ENCODE peak calls at places on chromosomes 16 and 17, in six cellular contexts. Z, S, P, K, A and V are unnamed samples.

GRCh38 chr17:29958947-29959657 is 17.7 kb downstream of the EFCAB5 start:
- DNase-seq in A (peak), S (no peak), Z (no peak), K (no peak), P (peak), V (no peak)

GRCh38 chr17:21166599-21167265 is 40.0 kb downstream of the DHRS7B start:
- DNase-seq in S (no peak), A (no peak), K (no peak), P (no peak), Z (no peak), V (no peak)

GRCh38 chr16:83475108-83475507 is 332.7 kb upstream of the HSBP1 start:
- DNase-seq in S (no peak), K (no peak), Z (no peak), P (no peak), A (no peak), V (no peak)

GRCh38 chr17:68903294-68903693 is 51.9 kb downstream of the ABCA8 start:
- DNase-seq in Z (no peak), A (no peak), K (no peak), P (no peak), S (no peak), V (no peak)

GRCh38 chr16:22900863-22901262 is 86.9 kb downstream of the HS3ST2 start:
- DNase-seq in P (no peak), K (no peak), A (no peak), Z (no peak), S (no peak), V (no peak)

GRCh38 chr17:74369221-74369620 is 1.9 kb downstream of the GPR142 start:
- DNase-seq in S (peak), P (no peak), K (no peak), Z (peak), A (no peak), V (no peak)

GRCh38 chr17:50218771-50219315 is 17.4 kb upstream of the COL1A1 start:
- DNase-seq in P (no peak), S (no peak), A (peak), Z (no peak), K (no peak), V (no peak)

GRCh38 chr17:64377769-64378282 is 12.8 kb downstream of the PECAM1 start:
- DNase-seq in K (peak), Z (no peak), S (no peak), P (no peak), A (no peak), V (no peak)

GRCh38 chr17:26818736-26819135 is 475.2 kb upstream of the WSB1 start:
- DNase-seq in A (no peak), K (no peak), Z (no peak), P (no peak), S (no peak), V (no peak)

GRCh38 chr17:59842901-59843652 is 49.7 kb downstream of the TUBD1 start:
- DNase-seq in S (no peak), A (peak), K (no peak), P (peak), Z (peak), V (no peak)

GRCh38 chr16:17273142-17273561 is 197.6 kb downstream of the XYLT1 start:
- DNase-seq in K (no peak), Z (no peak), S (no peak), A (peak), P (peak), V (no peak)

GRCh38 chr17:38439436-38439835 is 11.2 kb downstream of the ARHGAP23 start:
- DNase-seq in A (no peak), S (no peak), K (no peak), P (no peak), Z (no peak), V (peak)

GRCh38 chr16:48318630-48319029 is 66.6 kb downstream of the SIAH1 start:
- DNase-seq in K (no peak), Z (no peak), P (no peak), A (peak), S (no peak), V (no peak)

GRCh38 chr17:40103742-40104095 is 3.3 kb upstream of the NR1D1 start:
- DNase-seq in P (no peak), A (no peak), Z (no peak), K (no peak), S (no peak), V (no peak)

GRCh38 chr17:28404812-28405570 is 1.0 kb downstream of the SLC46A1 start:
- DNase-seq in P (no peak), A (no peak), Z (peak), S (no peak), K (no peak), V (no peak)

GRCh38 chr17:17080181-17080631 is 37.9 kb downstream of the MPRIP start:
- DNase-seq in P (no peak), S (no peak), Z (no peak), K (no peak), A (no peak), V (no peak)

GRCh38 chr17:16286009-16286946 is 67.0 kb downstream of the CENPV start:
- DNase-seq in S (peak), Z (peak), K (peak), P (peak), A (peak), V (no peak)

GRCh38 chr17:80665792-80666191 is 121.2 kb downstream of the RPTOR start:
- DNase-seq in A (no peak), Z (no peak), P (no peak), K (no peak), S (no peak), V (no peak)

GRCh38 chr17:22703786-22704441 is 1011.6 kb downstream of the KCNJ18 start:
- DNase-seq in A (no peak), K (no peak), S (no peak), Z (no peak), P (no peak), V (no peak)

GRCh38 chr17:40015005-40015997 is at the start of gene CSF3:
- DNase-seq in K (no peak), P (no peak), A (no peak), Z (no peak), S (peak), V (peak)

GRCh38 chr17:50763716-50764450 is 3.4 kb downstream of the ANKRD40CL start:
- DNase-seq in Z (no peak), S (no peak), K (no peak), A (no peak), P (no peak), V (no peak)

GRCh38 chr17:21170829-21171228 is 43.1 kb downstream of the TMEM11 start:
- DNase-seq in P (no peak), Z (no peak), A (no peak), S (no peak), K (no peak), V (no peak)

GRCh38 chr17:73291260-73291801 is 20.5 kb downstream of the CDC42EP4 start:
- DNase-seq in P (peak), S (peak), Z (peak), K (peak), A (peak), V (no peak)

GRCh38 chr16:8874388-8874787 is 5.6 kb upstream of the CARHSP1 start:
- DNase-seq in A (no peak), K (no peak), Z (no peak), S (no peak), P (no peak), V (no peak)

GRCh38 chr16:50669741-50670140 is 11.4 kb downstream of the SNX20 start:
- DNase-seq in S (no peak), P (no peak), Z (peak), K (no peak), A (no peak), V (no peak)

GRCh38 chr17:13957636-13958035 is 111.7 kb upstream of the COX10 start:
- DNase-seq in A (peak), Z (no peak), K (no peak), S (no peak), P (no peak), V (no peak)

GRCh38 chr17:66021757-66022156 is 170.2 kb downstream of the CEP112 start:
- DNase-seq in K (no peak), P (no peak), A (no peak), S (no peak), Z (no peak), V (no peak)

GRCh38 chr17:9959377-9959981 is 54.4 kb upstream of the RCVRN start:
- DNase-seq in K (no peak), Z (no peak), S (peak), P (peak), A (peak), V (peak)

GRCh38 chr16:72946474-72947194 is 101.3 kb downstream of the ZFHX3 start:
- DNase-seq in K (peak), Z (no peak), P (no peak), S (no peak), A (no peak), V (no peak)

GRCh38 chr16:48106445-48106844 is 49.3 kb downstream of the ABCC12 start:
- DNase-seq in S (no peak), K (no peak), P (no peak), Z (no peak), A (no peak), V (no peak)

GRCh38 chr17:78412403-78412802 is 34.0 kb downstream of the PGS1 start:
- DNase-seq in S (peak), Z (no peak), A (no peak), P (no peak), K (no peak), V (no peak)

GRCh38 chr16:2857451-2858244 is at the start of gene PRSS22:
- DNase-seq in K (peak), P (peak), Z (peak), S (no peak), A (no peak), V (peak)

GRCh38 chr17:16937431-16937830 is 34.5 kb downstream of the TNFRSF13B start:
- DNase-seq in P (no peak), Z (peak), S (no peak), A (no peak), K (no peak), V (no peak)

GRCh38 chr16:72991211-72991610 is 56.7 kb downstream of the ZFHX3 start:
- DNase-seq in K (peak), P (no peak), Z (no peak), S (no peak), A (peak), V (no peak)

GRCh38 chr17:67608691-67609090 is 109.0 kb upstream of the NOL11 start:
- DNase-seq in A (peak), S (no peak), K (no peak), P (peak), Z (no peak), V (no peak)

GRCh38 chr17:61487161-61487654 is 35.0 kb downstream of the TBX4 start:
- DNase-seq in S (no peak), Z (no peak), A (no peak), P (no peak), K (no peak), V (no peak)

GRCh38 chr16:12100124-12100647 is 123.7 kb downstream of the SNX29 start:
- DNase-seq in S (no peak), K (no peak), Z (peak), A (no peak), P (no peak), V (no peak)

GRCh38 chr17:29607557-29608195 is 14.7 kb downstream of the ANKRD13B start:
- DNase-seq in K (peak), Z (no peak), A (no peak), S (no peak), P (no peak), V (no peak)

DNA sequence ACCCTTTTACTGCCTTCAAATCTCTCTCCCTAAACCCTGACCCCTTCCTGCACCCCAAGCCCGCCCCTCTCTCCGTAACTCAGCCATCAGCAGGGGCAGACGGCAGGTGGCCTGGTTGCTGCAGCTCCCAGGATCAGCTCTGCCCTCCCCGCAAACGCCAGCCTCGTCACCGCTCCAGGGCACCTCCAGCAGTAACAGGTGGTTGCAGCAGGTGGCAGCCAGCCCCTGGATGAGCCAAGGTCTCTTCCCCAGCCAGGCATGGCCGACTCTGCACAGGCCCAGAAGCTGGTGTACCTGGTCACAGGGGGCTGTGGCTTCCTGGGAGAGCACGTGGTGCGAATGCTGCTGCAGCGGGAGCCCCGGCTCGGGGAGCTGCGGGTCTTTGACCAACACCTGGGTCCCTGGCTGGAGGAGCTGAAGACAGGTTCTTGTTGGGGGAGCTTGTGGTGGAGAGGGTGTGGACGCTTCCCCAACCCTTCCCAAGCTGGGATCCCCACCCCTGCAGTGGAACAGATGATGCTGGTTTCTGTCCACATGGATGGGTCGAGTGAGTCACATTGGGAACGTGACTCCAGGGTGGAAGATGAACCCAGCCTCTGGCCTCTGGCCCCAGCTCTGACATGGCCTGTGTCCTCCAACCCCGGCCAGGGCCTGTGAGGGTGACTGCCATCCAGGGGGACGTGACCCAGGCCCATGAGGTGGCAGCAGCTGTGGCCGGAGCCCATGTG is 558 bp downstream of the HSD3B7 start:
- DNase-seq in Z (peak), P (peak), A (peak), S (peak), K (no peak), V (no peak)
- TF ChIP-seq CTCF in Z (no peak), P (no peak), A (no peak), S (no peak), K (no peak), V (no peak)

GRCh38 chr16:88763502-88764053 is 21.4 kb downstream of the PIEZO1 start:
- DNase-seq in A (no peak), S (no peak), P (no peak), Z (peak), K (no peak), V (no peak)
- TF ChIP-seq CTCF in A (no peak), S (no peak), P (no peak), Z (no peak), K (no peak), V (no peak)

DNA sequence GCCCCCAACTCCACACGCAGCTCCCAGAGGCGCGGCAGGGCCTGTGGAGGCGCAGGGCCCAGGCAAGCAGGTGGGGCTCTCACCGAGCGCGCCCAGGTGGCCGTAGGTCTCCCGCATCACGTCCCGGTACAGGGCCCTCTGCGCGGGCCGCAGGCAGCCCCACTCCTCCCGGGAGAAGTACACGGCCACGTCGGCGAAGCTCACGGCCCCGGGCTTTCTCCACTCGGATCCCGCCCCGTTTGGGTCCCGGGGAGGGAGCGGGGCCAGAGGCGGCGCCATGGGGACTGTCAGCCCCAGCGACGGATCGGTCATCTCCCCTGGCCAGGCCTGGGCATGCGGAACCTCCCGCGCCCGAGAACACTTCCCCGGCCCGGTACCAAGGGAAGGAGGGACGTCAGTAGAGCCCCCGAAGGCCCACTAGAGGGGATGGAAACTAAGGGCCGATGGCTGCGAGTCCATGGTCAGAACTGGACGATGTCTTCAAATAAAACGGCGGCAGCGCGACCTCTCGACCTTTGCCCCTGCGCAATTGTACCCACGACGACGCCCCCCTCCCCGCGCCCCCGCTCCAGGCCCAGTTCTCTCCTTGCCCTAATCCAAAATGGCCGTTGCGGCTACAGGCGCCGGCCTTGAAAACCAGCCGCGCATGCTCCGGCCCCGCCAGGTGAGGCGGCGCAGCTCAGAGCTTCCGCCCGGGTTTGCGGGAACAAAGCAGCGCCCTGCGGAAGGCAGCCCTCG is at the start of gene ZNF747:
- DNase-seq in A (peak), S (peak), K (peak), Z (peak), P (peak), V (peak)
- TF ChIP-seq CTCF in A (no peak), S (peak), K (no peak), Z (no peak), P (no peak), V (no peak)

GRCh38 chr17:62780273-62780672 is 27.8 kb downstream of the MARCHF10 start:
- DNase-seq in A (no peak), S (peak), K (no peak), Z (peak), P (no peak), V (no peak)
- TF ChIP-seq CTCF in A (no peak), S (no peak), K (no peak), Z (no peak), P (no peak), V (no peak)

GRCh38 chr16:85915125-85915845 is 16.3 kb downstream of the IRF8 start:
- DNase-seq in K (no peak), Z (no peak), P (no peak), S (no peak), A (no peak), V (no peak)

GRCh38 chr16:85917959-85918358 is 19.0 kb downstream of the IRF8 start:
- DNase-seq in A (no peak), K (no peak), S (no peak), P (no peak), Z (no peak), V (no peak)

GRCh38 chr16:85916141-85916890 is 17.4 kb downstream of the IRF8 start:
- DNase-seq in P (peak), S (no peak), Z (peak), A (no peak), K (no peak), V (no peak)

GRCh38 chr16:85918436-85918835 is 19.5 kb downstream of the IRF8 start:
- DNase-seq in P (no peak), K (no peak), Z (no peak), A (no peak), S (no peak), V (no peak)

DNA sequence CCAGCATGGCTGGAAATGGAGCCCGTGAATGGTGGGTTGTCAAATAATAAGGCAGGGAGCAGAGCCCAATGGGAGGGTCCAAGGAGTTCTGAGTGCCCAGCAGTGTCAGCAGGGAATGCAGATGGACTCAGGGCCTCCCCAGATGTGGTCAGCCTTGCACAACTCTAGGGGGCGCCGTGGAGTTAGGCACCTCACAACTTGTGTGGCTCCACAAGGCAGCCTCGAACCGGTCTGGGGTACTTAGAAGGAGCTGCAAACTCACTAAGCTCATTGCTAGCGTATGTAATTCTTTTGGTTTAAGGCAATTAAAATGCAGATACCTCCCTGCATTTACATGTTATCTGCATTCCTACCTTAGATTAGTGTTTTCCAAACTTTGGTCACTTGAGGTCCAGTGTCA is 18.1 kb downstream of the IRF8 start:
- DNase-seq in S (no peak), K (no peak), P (no peak), Z (no peak), A (no peak), V (no peak)
- TF ChIP-seq CTCF in S (no peak), K (no peak), P (no peak), Z (no peak), A (peak), V (no peak)

GRCh38 chr17:35616506-35616905 is 29.4 kb downstream of the AP2B1 start:
- DNase-seq in K (no peak), S (no peak), A (no peak), P (no peak), Z (no peak), V (no peak)

GRCh38 chr17:35609831-35610230 is 22.7 kb downstream of the AP2B1 start:
- DNase-seq in K (no peak), P (no peak), A (no peak), S (no peak), Z (no peak), V (no peak)

GRCh38 chr17:35617505-35617904 is 30.4 kb downstream of the AP2B1 start:
- DNase-seq in S (no peak), Z (no peak), K (no peak), A (no peak), P (no peak), V (no peak)

GRCh38 chr17:35614835-35615234 is 27.7 kb downstream of the AP2B1 start:
- DNase-seq in K (no peak), Z (no peak), S (no peak), P (no peak), A (no peak), V (no peak)

GRCh38 chr17:35612924-35613521 is 25.9 kb downstream of the AP2B1 start:
- DNase-seq in P (peak), A (peak), Z (no peak), S (peak), K (no peak), V (no peak)
- TF ChIP-seq CTCF in P (peak), A (peak), Z (peak), S (peak), K (peak), V (peak)

GRCh38 chr17:32941419-32942032 is 13.6 kb downstream of the TMEM98 start:
- DNase-seq in S (no peak), P (no peak), A (no peak), K (no peak), Z (no peak), V (no peak)
- TF ChIP-seq CTCF in S (peak), P (no peak), A (peak), K (no peak), Z (peak), V (peak)

GRCh38 chr17:44083250-44083849 is 12.8 kb downstream of the G6PC3 start:
- DNase-seq in S (no peak), A (no peak), K (no peak), Z (no peak), P (no peak), V (no peak)
- TF ChIP-seq CTCF in S (peak), A (peak), K (no peak), Z (no peak), P (no peak), V (peak)